ENCODE peak calls at places on chromosomes 11 and 22, in eight cellular contexts. K is fibroblast of mammary gland; X is IMR-90; O is stimulated activated CD4-positive, alpha-beta T cell treated with anti-CD3 and anti-CD28 coated beads, Interleukin-4, amount 100 ng/mL, for 48 hours; B is tibial nerve; N is thoracic aorta; R is activated T-helper 1 cell treated with anti-CD3 and anti-CD28 coated beads, Interleukin-12 subunit alpha, Interleukin-12 subunit beta, Interleukin-2, Interleukin-4 antibody, amounts not matched to agents 30 ng/mL and 10 ng/mL and 1 ng/mL, durations not matched to agents 14 hours and 24 hours and 36 hours; S is GM23338. M is an unnamed sample.

GRCh38 chr11:46050652-46051051 is 70.6 kb downstream of the PHF21A start:
- DNase-seq in N (no peak), X (no peak), O (no peak), S (no peak), K (no peak), R (no peak), B (no peak), M (no peak)

GRCh38 chr11:69480547-69481392 is 693 bp upstream of the LINC01488 start:
- DNase-seq in X (peak), O (no peak), N (no peak), B (no peak), R (no peak), S (no peak), K (peak), M (no peak)

GRCh38 chr11:84857746-84858145 is 769.4 kb downstream of the DLG2 start:
- DNase-seq in X (peak), K (peak), R (no peak), S (no peak), N (no peak), B (no peak), O (no peak), M (no peak)

GRCh38 chr11:81913793-81914192 is 819.9 kb downstream of the FAM181B start:
- DNase-seq in K (no peak), S (no peak), R (no peak), O (no peak), X (no peak), B (no peak), N (no peak), M (no peak)

GRCh38 chr11:30046211-30046945 is 29.5 kb upstream of the KCNA4 start:
- DNase-seq in N (no peak), K (no peak), X (no peak), B (no peak), O (no peak), R (no peak), S (peak), M (peak)

GRCh38 chr22:45425531-45426265 is 12.2 kb downstream of the RIBC2 start:
- DNase-seq in K (no peak), X (no peak), S (no peak), O (no peak), N (no peak), R (no peak), B (no peak), M (no peak)

GRCh38 chr11:128523616-128524015 is 63.7 kb downstream of the ETS1 start:
- DNase-seq in X (peak), B (no peak), K (peak), O (no peak), S (no peak), R (no peak), N (no peak), M (no peak)

GRCh38 chr11:93570759-93571413 is 27.7 kb upstream of the SMCO4 start:
- DNase-seq in R (no peak), O (no peak), K (peak), S (no peak), B (no peak), N (no peak), X (peak), M (no peak)

GRCh38 chr11:12318791-12319733 is 58.3 kb upstream of the PARVA start:
- DNase-seq in O (no peak), N (no peak), S (peak), X (peak), B (no peak), R (no peak), K (peak), M (peak)

GRCh38 chr11:934437-934950 is 8.8 kb downstream of the AP2A2 start:
- DNase-seq in N (no peak), X (no peak), K (no peak), R (no peak), O (no peak), B (no peak), S (peak), M (peak)

GRCh38 chr11:4087551-4087950 is 7.0 kb upstream of the RRM1 start:
- DNase-seq in B (no peak), O (no peak), K (no peak), N (no peak), X (peak), R (no peak), S (peak), M (peak)

GRCh38 chr11:6992457-6993431 is 27.4 kb downstream of the ZNF214 start:
- DNase-seq in R (no peak), N (no peak), K (peak), B (no peak), X (peak), O (no peak), S (no peak), M (no peak)

GRCh38 chr11:2547806-2548205 is 103.0 kb downstream of the KCNQ1 start:
- DNase-seq in S (no peak), X (no peak), K (no peak), B (no peak), O (no peak), N (no peak), R (no peak), M (no peak)

GRCh38 chr11:86447763-86448480 is 73.2 kb downstream of the CCDC81 start:
- DNase-seq in K (no peak), X (no peak), N (no peak), R (peak), O (no peak), S (no peak), B (no peak), M (no peak)

GRCh38 chr11:61092908-61093763 is 9.2 kb upstream of the CD5 start:
- DNase-seq in B (no peak), O (no peak), K (no peak), S (no peak), N (no peak), R (no peak), X (no peak), M (peak)

GRCh38 chr11:6404341-6405038 is 14.2 kb downstream of the SMPD1 start:
- DNase-seq in X (peak), N (no peak), R (no peak), B (no peak), O (no peak), K (peak), S (no peak), M (peak)

GRCh38 chr11:1563149-1563638 is 8.9 kb downstream of the DUSP8 start:
- DNase-seq in K (no peak), X (no peak), N (no peak), O (no peak), R (no peak), B (no peak), S (no peak), M (peak)

GRCh38 chr22:35352214-35353111 is 28.4 kb upstream of the HMOX1 start:
- DNase-seq in K (peak), O (peak), B (peak), R (no peak), S (peak), X (no peak), N (peak), M (peak)

GRCh38 chr11:8698917-8699441 is 16.4 kb downstream of the RPL27A start:
- DNase-seq in K (no peak), R (no peak), B (no peak), X (no peak), S (peak), O (no peak), N (no peak), M (peak)

GRCh38 chr11:10778217-10778970 is 27.3 kb downstream of the CTR9 start:
- DNase-seq in K (peak), N (no peak), X (peak), O (no peak), S (no peak), B (peak), R (no peak), M (no peak)

GRCh38 chr11:113896156-113896879 is 8.3 kb upstream of the HTR3B start:
- DNase-seq in N (no peak), R (no peak), S (peak), O (no peak), K (peak), X (peak), B (peak), M (no peak)

GRCh38 chr22:38518620-38519019 is 12.5 kb upstream of the DDX17 start:
- DNase-seq in S (no peak), K (no peak), R (no peak), X (no peak), N (no peak), B (no peak), O (no peak), M (no peak)

GRCh38 chr11:578276-579035 is 2.2 kb downstream of the PHRF1 start:
- DNase-seq in X (no peak), S (no peak), N (no peak), B (no peak), O (no peak), K (no peak), R (no peak), M (no peak)

GRCh38 chr22:31650391-31650790 is 11.6 kb downstream of the PISD start:
- DNase-seq in X (peak), K (peak), O (no peak), N (no peak), S (peak), R (no peak), B (no peak), M (no peak)

GRCh38 chr11:63445720-63446119 is 45.2 kb downstream of the PLAAT5 start:
- DNase-seq in S (no peak), X (peak), R (no peak), N (no peak), K (peak), O (peak), B (no peak), M (no peak)

GRCh38 chr11:11186249-11186648 is 166.8 kb downstream of the CSNK2A3 start:
- DNase-seq in X (no peak), R (no peak), O (no peak), S (no peak), B (no peak), K (no peak), N (no peak), M (no peak)

GRCh38 chr22:17707526-17707925 is 66.7 kb downstream of the BID start:
- DNase-seq in N (no peak), R (no peak), O (no peak), X (no peak), S (no peak), B (no peak), K (peak), M (no peak)

GRCh38 chr11:86214710-86215109 is 29.8 kb upstream of the EED start:
- DNase-seq in B (no peak), O (peak), N (no peak), X (no peak), S (no peak), R (peak), K (no peak), M (no peak)

GRCh38 chr11:46200537-46201281 is 76.8 kb upstream of the CREB3L1 start:
- DNase-seq in B (no peak), N (no peak), O (no peak), R (no peak), X (peak), S (no peak), K (peak), M (no peak)

GRCh38 chr11:104928831-104929230 is 30.6 kb upstream of the CASP12 start:
- DNase-seq in X (no peak), K (no peak), O (no peak), R (no peak), N (no peak), S (no peak), B (no peak), M (no peak)

GRCh38 chr11:1674194-1674878 is 22.7 kb upstream of the KRTAP5-6 start:
- DNase-seq in O (no peak), B (no peak), K (no peak), N (no peak), R (no peak), X (no peak), S (no peak), M (peak)

GRCh38 chr22:31625661-31626426 is 36.2 kb downstream of the PISD start:
- DNase-seq in B (peak), R (no peak), S (peak), O (no peak), X (peak), K (peak), N (no peak), M (peak)

GRCh38 chr11:100833276-100833675 is 146.2 kb downstream of the ARHGAP42 start:
- DNase-seq in B (no peak), R (no peak), K (no peak), X (no peak), S (no peak), O (no peak), N (no peak), M (no peak)

GRCh38 chr11:130785376-130786110 is 130.7 kb downstream of the SNX19 start:
- DNase-seq in N (no peak), X (peak), K (peak), R (no peak), S (peak), B (no peak), O (no peak), M (peak)

M was measured in H7.